ENCODE peak calls at places on chromosome 5, in six cellular contexts. One of them, this sample, is unnamed.

GRCh38 chr5:97098864-97099454 is 43.5 kb downstream of the LIX1 start:
- DNase-seq in AG08395: no peak
- DNase-seq in HEK293T: no peak
- DNase-seq in right atrium auricular region: no peak
- DNase-seq in CD8-positive, alpha-beta memory T cell: no peak
- DNase-seq in bronchial epithelial cell: no peak
- DNase-seq in this sample: no peak

GRCh38 chr5:40733842-40734563 is 21.8 kb downstream of the TTC33 start:
- DNase-seq in CD8-positive, alpha-beta memory T cell: no peak
- DNase-seq in HEK293T: no peak
- DNase-seq in bronchial epithelial cell: no peak
- DNase-seq in AG08395: no peak
- DNase-seq in right atrium auricular region: no peak
- DNase-seq in this sample: no peak

GRCh38 chr5:174410716-174411512 is 313.5 kb upstream of the MSX2 start:
- DNase-seq in HEK293T: no peak
- DNase-seq in CD8-positive, alpha-beta memory T cell: no peak
- DNase-seq in right atrium auricular region: no peak
- DNase-seq in bronchial epithelial cell: no peak
- DNase-seq in AG08395: no peak
- DNase-seq in this sample: no peak

GRCh38 chr5:96528262-96528661 is 95.2 kb upstream of the PCSK1 start:
- DNase-seq in AG08395: no peak
- DNase-seq in HEK293T: no peak
- DNase-seq in CD8-positive, alpha-beta memory T cell: no peak
- DNase-seq in bronchial epithelial cell: no peak
- DNase-seq in right atrium auricular region: no peak
- DNase-seq in this sample: no peak

GRCh38 chr5:172255444-172255843 is 28.1 kb downstream of the UBTD2 start:
- DNase-seq in right atrium auricular region: no peak
- DNase-seq in bronchial epithelial cell: no peak
- DNase-seq in AG08395: no peak
- DNase-seq in CD8-positive, alpha-beta memory T cell: no peak
- DNase-seq in HEK293T: no peak
- DNase-seq in this sample: no peak

GRCh38 chr5:149011084-149011483 is 51.8 kb downstream of the SH3TC2 start:
- DNase-seq in AG08395: no peak
- DNase-seq in right atrium auricular region: no peak
- DNase-seq in CD8-positive, alpha-beta memory T cell: no peak
- DNase-seq in bronchial epithelial cell: peak
- DNase-seq in HEK293T: no peak
- DNase-seq in this sample: no peak

GRCh38 chr5:128782446-128782845 is 182.8 kb upstream of the SLC27A6 start:
- DNase-seq in right atrium auricular region: peak
- DNase-seq in HEK293T: no peak
- DNase-seq in bronchial epithelial cell: peak
- DNase-seq in CD8-positive, alpha-beta memory T cell: no peak
- DNase-seq in AG08395: no peak
- DNase-seq in this sample: peak

GRCh38 chr5:170491479-170491878 is 12.3 kb upstream of the KCNIP1 start:
- DNase-seq in bronchial epithelial cell: peak
- DNase-seq in HEK293T: no peak
- DNase-seq in CD8-positive, alpha-beta memory T cell: no peak
- DNase-seq in AG08395: peak
- DNase-seq in right atrium auricular region: no peak
- DNase-seq in this sample: no peak

GRCh38 chr5:172076783-172077244 is 70.4 kb upstream of the FBXW11 start:
- DNase-seq in bronchial epithelial cell: no peak
- DNase-seq in HEK293T: no peak
- DNase-seq in AG08395: peak
- DNase-seq in CD8-positive, alpha-beta memory T cell: no peak
- DNase-seq in right atrium auricular region: no peak
- DNase-seq in this sample: no peak

GRCh38 chr5:88551724-88552345 is 283.2 kb upstream of the TMEM161B start:
- DNase-seq in CD8-positive, alpha-beta memory T cell: no peak
- DNase-seq in HEK293T: no peak
- DNase-seq in right atrium auricular region: no peak
- DNase-seq in bronchial epithelial cell: no peak
- DNase-seq in AG08395: no peak
- DNase-seq in this sample: no peak

GRCh38 chr5:172920447-172920849 is 38.8 kb upstream of the RPL26L1 start:
- DNase-seq in CD8-positive, alpha-beta memory T cell: no peak
- DNase-seq in bronchial epithelial cell: peak
- DNase-seq in HEK293T: no peak
- DNase-seq in right atrium auricular region: no peak
- DNase-seq in AG08395: peak
- DNase-seq in this sample: no peak

GRCh38 chr5:38347040-38347763 is 88.8 kb downstream of the EGFLAM start:
- DNase-seq in AG08395: no peak
- DNase-seq in right atrium auricular region: no peak
- DNase-seq in bronchial epithelial cell: peak
- DNase-seq in CD8-positive, alpha-beta memory T cell: no peak
- DNase-seq in HEK293T: no peak
- DNase-seq in this sample: no peak

GRCh38 chr5:119269061-119269579 is 86.7 kb upstream of the TNFAIP8 start:
- DNase-seq in right atrium auricular region: no peak
- DNase-seq in AG08395: peak
- DNase-seq in HEK293T: no peak
- DNase-seq in bronchial epithelial cell: peak
- DNase-seq in CD8-positive, alpha-beta memory T cell: peak
- DNase-seq in this sample: no peak

GRCh38 chr5:76479973-76480667 is 77.0 kb downstream of the IQGAP2 start:
- DNase-seq in AG08395: no peak
- DNase-seq in CD8-positive, alpha-beta memory T cell: no peak
- DNase-seq in bronchial epithelial cell: no peak
- DNase-seq in HEK293T: no peak
- DNase-seq in right atrium auricular region: no peak
- DNase-seq in this sample: no peak

GRCh38 chr5:109164001-109164400 is 245.8 kb downstream of the PJA2 start:
- DNase-seq in right atrium auricular region: no peak
- DNase-seq in bronchial epithelial cell: no peak
- DNase-seq in HEK293T: no peak
- DNase-seq in AG08395: no peak
- DNase-seq in CD8-positive, alpha-beta memory T cell: no peak
- DNase-seq in this sample: no peak

GRCh38 chr5:98349251-98349989 is 424.0 kb upstream of the RGMB start:
- DNase-seq in right atrium auricular region: no peak
- DNase-seq in HEK293T: peak
- DNase-seq in CD8-positive, alpha-beta memory T cell: no peak
- DNase-seq in bronchial epithelial cell: peak
- DNase-seq in AG08395: peak
- DNase-seq in this sample: no peak

GRCh38 chr5:14665949-14666741 is 1.6 kb downstream of the OTULIN start:
- DNase-seq in right atrium auricular region: no peak
- DNase-seq in AG08395: peak
- DNase-seq in bronchial epithelial cell: peak
- DNase-seq in CD8-positive, alpha-beta memory T cell: peak
- DNase-seq in HEK293T: peak
- DNase-seq in this sample: no peak

GRCh38 chr5:179974946-179975712 is 67.4 kb upstream of the TBC1D9B start:
- DNase-seq in CD8-positive, alpha-beta memory T cell: peak
- DNase-seq in bronchial epithelial cell: no peak
- DNase-seq in right atrium auricular region: no peak
- DNase-seq in AG08395: peak
- DNase-seq in HEK293T: peak
- DNase-seq in this sample: no peak

GRCh38 chr5:57976506-57976905 is 483.4 kb downstream of the PLK2 start:
- DNase-seq in HEK293T: no peak
- DNase-seq in AG08395: no peak
- DNase-seq in right atrium auricular region: no peak
- DNase-seq in bronchial epithelial cell: no peak
- DNase-seq in CD8-positive, alpha-beta memory T cell: no peak
- DNase-seq in this sample: no peak

GRCh38 chr5:160175438-160176218 is 53.7 kb upstream of the FABP6 start:
- DNase-seq in AG08395: no peak
- DNase-seq in HEK293T: no peak
- DNase-seq in right atrium auricular region: peak
- DNase-seq in CD8-positive, alpha-beta memory T cell: no peak
- DNase-seq in bronchial epithelial cell: no peak
- DNase-seq in this sample: no peak

GRCh38 chr5:89086687-89087086 is 203.7 kb upstream of the MEF2C start:
- DNase-seq in right atrium auricular region: no peak
- DNase-seq in bronchial epithelial cell: no peak
- DNase-seq in CD8-positive, alpha-beta memory T cell: no peak
- DNase-seq in AG08395: no peak
- DNase-seq in HEK293T: no peak
- DNase-seq in this sample: no peak

GRCh38 chr5:3375586-3376311 is 219.9 kb upstream of the IRX1 start:
- DNase-seq in HEK293T: no peak
- DNase-seq in AG08395: no peak
- DNase-seq in bronchial epithelial cell: no peak
- DNase-seq in right atrium auricular region: peak
- DNase-seq in CD8-positive, alpha-beta memory T cell: no peak
- DNase-seq in this sample: no peak

GRCh38 chr5:178587793-178588611 is 2.2 kb downstream of the COL23A1 start:
- DNase-seq in AG08395: no peak
- DNase-seq in HEK293T: no peak
- DNase-seq in right atrium auricular region: no peak
- DNase-seq in bronchial epithelial cell: no peak
- DNase-seq in CD8-positive, alpha-beta memory T cell: no peak
- DNase-seq in this sample: no peak

GRCh38 chr5:10927605-10928004 is 166.6 kb upstream of the DAP start:
- DNase-seq in bronchial epithelial cell: no peak
- DNase-seq in AG08395: no peak
- DNase-seq in CD8-positive, alpha-beta memory T cell: no peak
- DNase-seq in HEK293T: no peak
- DNase-seq in right atrium auricular region: no peak
- DNase-seq in this sample: no peak

GRCh38 chr5:127967983-127968592 is 115.5 kb upstream of the SLC12A2 start:
- DNase-seq in HEK293T: no peak
- DNase-seq in right atrium auricular region: no peak
- DNase-seq in AG08395: no peak
- DNase-seq in CD8-positive, alpha-beta memory T cell: no peak
- DNase-seq in bronchial epithelial cell: peak
- DNase-seq in this sample: no peak

GRCh38 chr5:10233505-10233904 is 16.2 kb downstream of the ATPSCKMT start:
- DNase-seq in right atrium auricular region: no peak
- DNase-seq in AG08395: peak
- DNase-seq in bronchial epithelial cell: peak
- DNase-seq in CD8-positive, alpha-beta memory T cell: no peak
- DNase-seq in HEK293T: peak
- DNase-seq in this sample: peak

GRCh38 chr5:57276353-57276752 is 102.5 kb downstream of the GPBP1 start:
- DNase-seq in CD8-positive, alpha-beta memory T cell: no peak
- DNase-seq in bronchial epithelial cell: no peak
- DNase-seq in HEK293T: no peak
- DNase-seq in right atrium auricular region: no peak
- DNase-seq in AG08395: no peak
- DNase-seq in this sample: no peak

GRCh38 chr5:38853753-38854470 is 8.1 kb downstream of the OSMR start:
- DNase-seq in AG08395: peak
- DNase-seq in HEK293T: no peak
- DNase-seq in bronchial epithelial cell: peak
- DNase-seq in CD8-positive, alpha-beta memory T cell: no peak
- DNase-seq in right atrium auricular region: no peak
- DNase-seq in this sample: no peak

GRCh38 chr5:65577141-65577540 is 14.0 kb downstream of the PPWD1 start:
- DNase-seq in right atrium auricular region: no peak
- DNase-seq in bronchial epithelial cell: no peak
- DNase-seq in AG08395: no peak
- DNase-seq in HEK293T: no peak
- DNase-seq in CD8-positive, alpha-beta memory T cell: no peak
- DNase-seq in this sample: no peak

GRCh38 chr5:39462211-39462610 is 37.4 kb upstream of the DAB2 start:
- DNase-seq in AG08395: no peak
- DNase-seq in bronchial epithelial cell: no peak
- DNase-seq in CD8-positive, alpha-beta memory T cell: no peak
- DNase-seq in HEK293T: no peak
- DNase-seq in right atrium auricular region: no peak
- DNase-seq in this sample: no peak

GRCh38 chr5:147517383-147517782 is 7.5 kb upstream of the DPYSL3 start:
- DNase-seq in CD8-positive, alpha-beta memory T cell: no peak
- DNase-seq in right atrium auricular region: no peak
- DNase-seq in HEK293T: no peak
- DNase-seq in AG08395: no peak
- DNase-seq in bronchial epithelial cell: no peak
- DNase-seq in this sample: no peak

GRCh38 chr5:166845044-166845443 is 1446.4 kb upstream of the WWC1 start:
- DNase-seq in CD8-positive, alpha-beta memory T cell: no peak
- DNase-seq in AG08395: no peak
- DNase-seq in right atrium auricular region: no peak
- DNase-seq in bronchial epithelial cell: no peak
- DNase-seq in HEK293T: peak
- DNase-seq in this sample: no peak

GRCh38 chr5:36150676-36151433 is 832 bp downstream of the LMBRD2 start:
- DNase-seq in bronchial epithelial cell: peak
- DNase-seq in HEK293T: peak
- DNase-seq in right atrium auricular region: no peak
- DNase-seq in AG08395: peak
- DNase-seq in CD8-positive, alpha-beta memory T cell: peak
- DNase-seq in this sample: no peak

GRCh38 chr5:38551020-38552017 is 5.1 kb downstream of the LIFR start:
- DNase-seq in CD8-positive, alpha-beta memory T cell: no peak
- DNase-seq in AG08395: peak
- DNase-seq in right atrium auricular region: no peak
- DNase-seq in bronchial epithelial cell: peak
- DNase-seq in HEK293T: peak
- DNase-seq in this sample: no peak